ENCODE peak calls at places on chromosomes 13 and 19, in six cellular contexts. G is left ventricle myocardium inferior; F is activated CD8-positive, alpha-beta T cell treated with anti-CD3 and anti-CD28 coated beads for 36 hours; Y is mesendoderm; K is dermis microvascular lymphatic vessel endothelial cell; D is fibroblast of lung. Z is an unnamed sample.

GRCh38 chr13:20559659-20560356 is 7.1 kb upstream of the IFT88 start:
- DNase-seq in K (no peak), D (no peak), Y (no peak), G (no peak), F (no peak), Z (no peak)

GRCh38 chr13:112653821-112654220 is 36.0 kb upstream of the ATP11A start:
- DNase-seq in K (no peak), F (no peak), G (no peak), D (no peak), Y (no peak), Z (no peak)

GRCh38 chr19:18478545-18479311 is 40.8 kb upstream of the ISYNA1 start:
- DNase-seq in D (peak; percentile 81), G (peak; percentile 82), F (peak; percentile 94), Y (peak; percentile 84), K (peak; percentile 55), Z (no peak)

GRCh38 chr13:109211616-109212015 is 574.8 kb downstream of the IRS2 start:
- DNase-seq in K (no peak), D (peak; percentile 43), G (no peak), F (no peak), Y (peak; percentile 95), Z (peak; percentile 43)

GRCh38 chr13:22144806-22145205 is 473.9 kb downstream of the FGF9 start:
- DNase-seq in Y (no peak), G (no peak), D (no peak), F (no peak), K (no peak), Z (no peak)

GRCh38 chr19:54525636-54526035 is 23.0 kb downstream of the LAIR2 start:
- DNase-seq in F (no peak), G (no peak), D (no peak), K (no peak), Y (no peak), Z (no peak)

GRCh38 chr19:17835182-17836006 is 12.4 kb downstream of the JAK3 start:
- DNase-seq in F (no peak), Y (no peak), G (no peak), D (no peak), K (no peak), Z (no peak)

GRCh38 chr19:51076602-51077213 is 6.0 kb downstream of the KLK14 start:
- DNase-seq in G (no peak), D (no peak), F (no peak), K (no peak), Y (no peak), Z (no peak)

GRCh38 chr19:46487802-46488445 is 7.7 kb downstream of the PNMA8B start:
- DNase-seq in K (peak; percentile 61), D (peak; percentile 48), G (peak; percentile 76), F (peak; percentile 83), Y (peak; percentile 72), Z (peak; percentile 94)

GRCh38 chr13:23450340-23451046 is 17.0 kb upstream of the SACS start:
- DNase-seq in Y (no peak), D (no peak), F (no peak), G (no peak), K (no peak), Z (no peak)

GRCh38 chr19:6044056-6044805 is 66.1 kb downstream of the RFX2 start:
- DNase-seq in D (no peak), K (no peak), G (no peak), F (no peak), Y (no peak), Z (peak; percentile 29)

GRCh38 chr19:12156254-12157058 is at the start of gene ZNF625:
- DNase-seq in D (peak; percentile 93), Y (peak; percentile 98), F (peak; percentile 72), G (peak; percentile 91), K (peak; percentile 86), Z (peak; percentile 88)

GRCh38 chr19:50632151-50632835 is 7.4 kb downstream of the SYT3 start:
- DNase-seq in Y (no peak), F (no peak), D (no peak), K (no peak), G (no peak), Z (no peak)

GRCh38 chr19:5665781-5666513 is 14.4 kb downstream of the MICOS13 start:
- DNase-seq in F (no peak), Y (no peak), D (peak; percentile 58), K (peak; percentile 70), G (no peak), Z (no peak)

GRCh38 chr13:98751397-98752110 is 918 bp downstream of the SLC15A1 start:
- DNase-seq in K (peak; percentile 18), G (no peak), F (no peak), Y (peak; percentile 80), D (peak; percentile 33), Z (no peak)

GRCh38 chr13:49165798-49166752 is 54.1 kb upstream of the MLNR start:
- DNase-seq in G (no peak), Y (no peak), F (no peak), D (no peak), K (no peak), Z (no peak)

GRCh38 chr19:2057484-2058469 is 6.7 kb upstream of the MKNK2 start:
- DNase-seq in Y (no peak), G (no peak), F (no peak), K (no peak), D (no peak), Z (no peak)

GRCh38 chr19:45123440-45123850 is 30.5 kb downstream of the PPP1R37 start:
- DNase-seq in D (no peak), G (no peak), K (no peak), Y (no peak), F (no peak), Z (no peak)